ENCODE peak calls at places on chromosomes 3 and 15, in seven cellular contexts. One of them, this sample, is unnamed. For H3K4me1, the result is how much of the 10 kb centered on the place peaks cover.

GRCh38 chr15:95470997-95471692 is 859.4 kb upstream of the NR2F2 start:
- DNase-seq in GM23338: no peak
- DNase-seq in hepatocyte: no peak
- DNase-seq in GM23248: no peak
- DNase-seq in mammary epithelial cell: no peak
- DNase-seq in neural progenitor cell: no peak
- DNase-seq in HCT116: no peak
- DNase-seq in this sample: no peak

GRCh38 chr3:100155105-100155504 is 40.8 kb upstream of the FILIP1L start:
- DNase-seq in neural progenitor cell: no peak
- DNase-seq in GM23248: peak
- DNase-seq in HCT116: no peak
- DNase-seq in mammary epithelial cell: no peak
- DNase-seq in hepatocyte: no peak
- DNase-seq in GM23338: no peak
- DNase-seq in this sample: no peak

GRCh38 chr3:11555211-11555782 is 88.4 kb downstream of the VGLL4 start:
- DNase-seq in hepatocyte: no peak
- DNase-seq in GM23338: no peak
- DNase-seq in GM23248: no peak
- DNase-seq in neural progenitor cell: no peak
- DNase-seq in HCT116: no peak
- DNase-seq in mammary epithelial cell: no peak
- DNase-seq in this sample: no peak

GRCh38 chr15:81911572-81911971 is 134.2 kb downstream of the MEX3B start:
- DNase-seq in GM23338: no peak
- DNase-seq in neural progenitor cell: no peak
- DNase-seq in HCT116: no peak
- DNase-seq in hepatocyte: no peak
- DNase-seq in mammary epithelial cell: no peak
- DNase-seq in GM23248: no peak
- DNase-seq in this sample: no peak

GRCh38 chr3:50978991-50979667 is 304.4 kb downstream of the DOCK3 start:
- DNase-seq in hepatocyte: no peak
- DNase-seq in GM23338: peak
- DNase-seq in HCT116: no peak
- DNase-seq in neural progenitor cell: peak
- DNase-seq in mammary epithelial cell: no peak
- DNase-seq in GM23248: no peak
- DNase-seq in this sample: no peak

GRCh38 chr3:183094711-183095110 is 4.6 kb downstream of the MCCC1 start:
- DNase-seq in GM23248: no peak
- DNase-seq in HCT116: no peak
- DNase-seq in hepatocyte: no peak
- DNase-seq in neural progenitor cell: no peak
- DNase-seq in mammary epithelial cell: peak
- DNase-seq in GM23338: no peak
- DNase-seq in this sample: no peak

GRCh38 chr3:69712933-69713332 is 26.3 kb upstream of the MITF start:
- DNase-seq in GM23338: no peak
- DNase-seq in neural progenitor cell: no peak
- DNase-seq in GM23248: no peak
- DNase-seq in HCT116: no peak
- DNase-seq in hepatocyte: no peak
- DNase-seq in mammary epithelial cell: no peak
- DNase-seq in this sample: no peak

GRCh38 chr3:52896613-52897012 is 735 bp downstream of the STIMATE start:
- DNase-seq in neural progenitor cell: peak
- DNase-seq in hepatocyte: peak
- DNase-seq in mammary epithelial cell: peak
- DNase-seq in GM23338: peak
- DNase-seq in GM23248: peak
- DNase-seq in HCT116: no peak
- DNase-seq in this sample: no peak

GRCh38 chr15:74128785-74129350 is 1.5 kb upstream of the ISLR2 start:
- DNase-seq in neural progenitor cell: peak
- DNase-seq in mammary epithelial cell: no peak
- DNase-seq in hepatocyte: no peak
- DNase-seq in HCT116: no peak
- DNase-seq in GM23338: peak
- DNase-seq in GM23248: no peak
- DNase-seq in this sample: no peak

GRCh38 chr15:39756806-39757522 is 25.7 kb downstream of the FSIP1 start:
- DNase-seq in HCT116: peak
- DNase-seq in neural progenitor cell: peak
- DNase-seq in GM23338: peak
- DNase-seq in mammary epithelial cell: peak
- DNase-seq in hepatocyte: peak
- DNase-seq in GM23248: peak
- DNase-seq in this sample: peak

GRCh38 chr15:77609558-77609957 is 23.2 kb downstream of the LINGO1 start:
- DNase-seq in mammary epithelial cell: no peak
- DNase-seq in GM23338: no peak
- DNase-seq in HCT116: no peak
- DNase-seq in GM23248: no peak
- DNase-seq in neural progenitor cell: no peak
- DNase-seq in hepatocyte: no peak
- DNase-seq in this sample: no peak

GRCh38 chr3:47000198-47000815 is 20.8 kb downstream of the NBEAL2 start:
- DNase-seq in mammary epithelial cell: peak
- DNase-seq in GM23248: peak
- DNase-seq in neural progenitor cell: no peak
- DNase-seq in hepatocyte: no peak
- DNase-seq in GM23338: no peak
- DNase-seq in HCT116: no peak
- DNase-seq in this sample: no peak

GRCh38 chr3:151660890-151661289 is 72.8 kb upstream of the AADACL2 start:
- DNase-seq in HCT116: no peak
- DNase-seq in GM23248: peak
- DNase-seq in mammary epithelial cell: no peak
- DNase-seq in GM23338: no peak
- DNase-seq in neural progenitor cell: no peak
- DNase-seq in hepatocyte: no peak
- DNase-seq in this sample: no peak

GRCh38 chr15:99442268-99442897 is 123.4 kb upstream of the MEF2A start:
- DNase-seq in mammary epithelial cell: peak
- DNase-seq in GM23338: no peak
- DNase-seq in GM23248: peak
- DNase-seq in HCT116: peak
- DNase-seq in neural progenitor cell: no peak
- DNase-seq in hepatocyte: peak
- DNase-seq in this sample: peak

GRCh38 chr3:129226374-129226773 is 23.0 kb upstream of the COPG1 start:
- DNase-seq in neural progenitor cell: no peak
- DNase-seq in mammary epithelial cell: peak
- DNase-seq in GM23248: peak
- DNase-seq in HCT116: peak
- DNase-seq in hepatocyte: no peak
- DNase-seq in GM23338: no peak
- DNase-seq in this sample: peak

GRCh38 chr15:95549168-95549738 is 781.2 kb upstream of the NR2F2 start:
- DNase-seq in neural progenitor cell: no peak
- DNase-seq in GM23248: no peak
- DNase-seq in hepatocyte: no peak
- DNase-seq in mammary epithelial cell: no peak
- DNase-seq in GM23338: no peak
- DNase-seq in HCT116: no peak
- DNase-seq in this sample: no peak

GRCh38 chr3:102060814-102061213 is 211.5 kb downstream of the NFKBIZ start:
- DNase-seq in hepatocyte: peak
- DNase-seq in mammary epithelial cell: no peak
- DNase-seq in GM23338: no peak
- DNase-seq in neural progenitor cell: no peak
- DNase-seq in HCT116: no peak
- DNase-seq in GM23248: peak
- DNase-seq in this sample: no peak

GRCh38 chr15:62344806-62345539 is 179.9 kb upstream of the C2CD4B start:
- DNase-seq in mammary epithelial cell: peak
- DNase-seq in neural progenitor cell: peak
- DNase-seq in GM23338: peak
- DNase-seq in HCT116: peak
- DNase-seq in hepatocyte: peak
- DNase-seq in GM23248: peak
- DNase-seq in this sample: peak

GRCh38 chr15:52171807-52172206 is 19.4 kb downstream of the GNB5 start:
- DNase-seq in HCT116: no peak
- DNase-seq in GM23248: no peak
- DNase-seq in GM23338: no peak
- DNase-seq in hepatocyte: no peak
- DNase-seq in neural progenitor cell: no peak
- DNase-seq in mammary epithelial cell: no peak
- DNase-seq in this sample: no peak

GRCh38 chr3:141276398-141276797 is 44.8 kb downstream of the PXYLP1 start:
- DNase-seq in HCT116: no peak
- DNase-seq in GM23248: no peak
- DNase-seq in neural progenitor cell: no peak
- DNase-seq in hepatocyte: no peak
- DNase-seq in mammary epithelial cell: no peak
- DNase-seq in GM23338: no peak
- DNase-seq in this sample: no peak

GRCh38 chr3:159649951-159650350 is 338.7 kb upstream of the IL12A start:
- DNase-seq in neural progenitor cell: no peak
- DNase-seq in mammary epithelial cell: no peak
- DNase-seq in hepatocyte: no peak
- DNase-seq in GM23248: no peak
- DNase-seq in GM23338: no peak
- DNase-seq in HCT116: no peak
- DNase-seq in this sample: no peak

GRCh38 chr15:61380270-61380669 is 151.2 kb upstream of the RORA start:
- DNase-seq in HCT116: no peak
- DNase-seq in mammary epithelial cell: no peak
- DNase-seq in neural progenitor cell: no peak
- DNase-seq in hepatocyte: no peak
- DNase-seq in GM23338: no peak
- DNase-seq in GM23248: no peak
- DNase-seq in this sample: no peak

GRCh38 chr15:28952666-28953491 is 67.1 kb downstream of the APBA2 start:
- DNase-seq in GM23248: no peak
- DNase-seq in mammary epithelial cell: no peak
- DNase-seq in GM23338: no peak
- DNase-seq in hepatocyte: no peak
- DNase-seq in neural progenitor cell: no peak
- DNase-seq in HCT116: no peak
- DNase-seq in this sample: no peak

GRCh38 chr15:68244235-68244634 is 14.7 kb upstream of the CLN6 start:
- DNase-seq in GM23338: no peak
- DNase-seq in HCT116: no peak
- DNase-seq in hepatocyte: no peak
- DNase-seq in mammary epithelial cell: no peak
- DNase-seq in neural progenitor cell: no peak
- DNase-seq in GM23248: no peak
- DNase-seq in this sample: no peak
- TF ChIP-seq EZH2 in GM23338: no peak
- TF ChIP-seq EZH2 in HCT116: no peak
- TF ChIP-seq EZH2 in hepatocyte: no peak
- TF ChIP-seq EZH2 in mammary epithelial cell: no peak
- TF ChIP-seq EZH2 in neural progenitor cell: no peak
- TF ChIP-seq EZH2 in GM23248: no peak
- TF ChIP-seq EZH2 in this sample: no peak

DNA sequence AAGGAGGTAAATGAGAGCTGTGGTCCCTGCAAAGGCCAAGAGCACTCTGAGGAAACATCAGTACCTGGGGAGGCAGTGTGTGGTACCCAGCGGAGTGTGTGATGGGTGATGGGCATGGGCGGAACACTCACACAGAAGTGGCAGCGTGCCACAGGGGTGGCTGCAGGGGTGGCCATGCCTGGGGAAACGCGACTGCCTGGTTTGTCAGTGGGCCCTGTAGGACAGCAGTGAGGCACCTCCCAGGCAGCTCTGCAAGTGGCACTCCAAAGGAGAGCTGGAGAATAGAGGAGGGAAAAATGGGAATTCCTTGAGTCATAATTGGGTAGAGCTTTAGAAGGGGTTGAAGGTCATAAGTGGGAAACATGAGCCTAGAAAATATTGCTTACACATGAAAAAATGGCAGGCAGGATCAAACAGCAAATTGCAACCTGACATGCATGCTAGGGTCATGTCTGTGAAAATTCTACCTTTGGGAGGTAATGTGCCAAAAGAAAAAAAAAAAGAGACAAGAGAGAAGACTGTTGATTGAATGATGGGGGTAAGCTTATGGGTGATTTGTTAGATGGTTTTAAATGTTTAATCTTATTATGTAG is 138.4 kb downstream of the RPLP1 start:
- DNase-seq in GM23338: no peak
- DNase-seq in GM23248: no peak
- DNase-seq in hepatocyte: no peak
- DNase-seq in mammary epithelial cell: no peak
- DNase-seq in HCT116: no peak
- DNase-seq in neural progenitor cell: no peak
- DNase-seq in this sample: no peak
- H3K4me2 ChIP-seq in GM23338: no peak
- H3K4me2 ChIP-seq in GM23248: no peak
- H3K4me2 ChIP-seq in hepatocyte: no peak
- H3K4me2 ChIP-seq in mammary epithelial cell: no peak
- H3K4me2 ChIP-seq in HCT116: no peak
- H3K4me2 ChIP-seq in neural progenitor cell: no peak
- H3K4me2 ChIP-seq in this sample: peak

GRCh38 chr3:139327861-139328260 is 16.0 kb upstream of the MRPS22 start:
- DNase-seq in GM23338: no peak
- DNase-seq in mammary epithelial cell: no peak
- DNase-seq in GM23248: no peak
- DNase-seq in HCT116: no peak
- DNase-seq in hepatocyte: no peak
- DNase-seq in neural progenitor cell: no peak
- DNase-seq in this sample: no peak
- H3K4me1 ChIP-seq in GM23338: under half
- H3K4me1 ChIP-seq in mammary epithelial cell: under half
- H3K4me1 ChIP-seq in GM23248: under half
- H3K4me1 ChIP-seq in HCT116: under half
- H3K4me1 ChIP-seq in hepatocyte: under half
- H3K4me1 ChIP-seq in neural progenitor cell: under half
- H3K4me1 ChIP-seq in this sample: under half

GRCh38 chr15:91100561-91101355 is 701 bp downstream of the SV2B start:
- DNase-seq in neural progenitor cell: peak
- DNase-seq in mammary epithelial cell: no peak
- DNase-seq in HCT116: no peak
- DNase-seq in GM23338: peak
- DNase-seq in hepatocyte: no peak
- DNase-seq in GM23248: peak
- DNase-seq in this sample: no peak
- TF ChIP-seq EZH2 in neural progenitor cell: peak
- TF ChIP-seq EZH2 in mammary epithelial cell: peak
- TF ChIP-seq EZH2 in HCT116: no peak
- TF ChIP-seq EZH2 in GM23338: peak
- TF ChIP-seq EZH2 in hepatocyte: peak
- TF ChIP-seq EZH2 in GM23248: peak
- TF ChIP-seq EZH2 in this sample: no peak

GRCh38 chr3:127265581-127265981 is 22.3 kb downstream of the PRR20G start:
- DNase-seq in mammary epithelial cell: no peak
- DNase-seq in hepatocyte: no peak
- DNase-seq in GM23248: no peak
- DNase-seq in GM23338: no peak
- DNase-seq in HCT116: no peak
- DNase-seq in neural progenitor cell: no peak
- DNase-seq in this sample: no peak
- H3K4me2 ChIP-seq in mammary epithelial cell: no peak
- H3K4me2 ChIP-seq in hepatocyte: no peak
- H3K4me2 ChIP-seq in GM23248: no peak
- H3K4me2 ChIP-seq in GM23338: no peak
- H3K4me2 ChIP-seq in HCT116: no peak
- H3K4me2 ChIP-seq in neural progenitor cell: no peak
- H3K4me2 ChIP-seq in this sample: no peak